ENCODE peak calls at places on chromosomes 4 and X, in six cellular contexts. E, D, O, S, T and U are unnamed samples. For H3K4me1, the result is how much of the 10 kb centered on the place peaks cover.

GRCh38 chrX:134469481-134469880 is 9.5 kb downstream of the HPRT1 start:
- DNase-seq in D (no peak), E (no peak), S (no peak), O (no peak), T (no peak), U (no peak)

GRCh38 chr4:135670548-135670947 is 1469.0 kb upstream of the PABPC4L start:
- DNase-seq in D (no peak), T (no peak), E (no peak), S (no peak), O (no peak), U (no peak)

GRCh38 chr4:40058121-40058520 is 1.5 kb downstream of the N4BP2 start:
- DNase-seq in T (no peak), O (no peak), S (no peak), E (no peak), D (peak), U (no peak)

GRCh38 chrX:108537005-108537404 is 97.4 kb downstream of the COL4A5 start:
- DNase-seq in O (peak), T (peak), E (no peak), D (peak), S (no peak), U (no peak)

GRCh38 chr4:168832746-168833575 is 177.1 kb downstream of the CBR4 start:
- DNase-seq in D (peak), S (peak), O (peak), E (peak), T (no peak), U (peak)

GRCh38 chr4:101806914-101807313 is 16.4 kb downstream of the BANK1 start:
- DNase-seq in D (no peak), T (no peak), S (no peak), E (no peak), O (no peak), U (no peak)

GRCh38 chr4:183171484-183172267 is 72.6 kb downstream of the WWC2 start:
- DNase-seq in O (no peak), D (no peak), S (no peak), E (no peak), T (no peak), U (no peak)

GRCh38 chrX:110836982-110837381 is 41.4 kb upstream of the CHRDL1 start:
- DNase-seq in S (no peak), E (no peak), D (peak), O (no peak), T (no peak), U (no peak)

GRCh38 chr4:113810906-113811305 is 49.4 kb upstream of the CAMK2D start:
- DNase-seq in S (no peak), T (no peak), O (peak), D (no peak), E (no peak), U (no peak)

GRCh38 chr4:87896020-87896621 is 63.4 kb downstream of the MEPE start:
- DNase-seq in D (peak), S (no peak), E (no peak), O (peak), T (no peak), U (peak)

GRCh38 chr4:100495074-100495473 is 22.7 kb downstream of the EMCN start:
- DNase-seq in O (no peak), S (no peak), D (no peak), T (no peak), E (no peak), U (no peak)

GRCh38 chr4:173685761-173686260 is 155.8 kb upstream of the HAND2 start:
- DNase-seq in E (no peak), D (no peak), S (no peak), O (no peak), T (no peak), U (no peak)

GRCh38 chr4:123350191-123350544 is 46.4 kb upstream of the SPRY1 start:
- DNase-seq in S (no peak), T (no peak), D (peak), O (no peak), E (no peak), U (no peak)

GRCh38 chrX:154458116-154458953 is at the start of gene PLXNA3:
- DNase-seq in D (peak), T (peak), S (no peak), O (no peak), E (no peak), U (peak)

GRCh38 chrX:101051549-101052302 is at the start of gene TRMT2B:
- DNase-seq in D (peak), S (peak), T (peak), E (peak), O (peak), U (peak)

GRCh38 chr4:169249214-169249973 is 21.4 kb downstream of the SH3RF1 start:
- DNase-seq in O (no peak), D (no peak), E (no peak), S (no peak), T (no peak), U (no peak)

GRCh38 chrX:69229436-69229835 is 64.2 kb upstream of the PJA1 start:
- DNase-seq in T (no peak), S (no peak), O (no peak), E (no peak), D (no peak), U (no peak)

GRCh38 chr4:119729815-119730643 is 101.4 kb upstream of the PDE5A start:
- DNase-seq in S (no peak), D (no peak), E (no peak), O (peak), T (no peak), U (peak)

GRCh38 chrX:34734383-34734782 is 77.3 kb upstream of the TMEM47 start:
- DNase-seq in S (no peak), O (peak), E (no peak), D (no peak), T (no peak), U (no peak)

GRCh38 chr4:173181769-173182374 is 13.3 kb downstream of the GALNT7 start:
- DNase-seq in T (no peak), D (no peak), E (no peak), S (no peak), O (peak), U (no peak)

GRCh38 chrX:150792949-150793527 is 99.8 kb downstream of the MTMR1 start:
- DNase-seq in S (no peak), T (no peak), D (no peak), O (no peak), E (no peak), U (no peak)

GRCh38 chr4:155881555-155881954 is 15.5 kb upstream of the ASIC5 start:
- DNase-seq in E (no peak), S (no peak), O (no peak), D (no peak), T (peak), U (no peak)

GRCh38 chr4:124060261-124060918 is 652.1 kb downstream of the ANKRD50 start:
- DNase-seq in D (peak), S (peak), O (peak), T (peak), E (no peak), U (peak)

GRCh38 chr4:65669008-65669971 is 999 bp downstream of the EPHA5 start:
- DNase-seq in O (no peak), T (no peak), D (peak), E (peak), S (peak), U (peak)

GRCh38 chrX:34770511-34770910 is 113.4 kb upstream of the TMEM47 start:
- DNase-seq in D (no peak), T (no peak), S (no peak), O (no peak), E (no peak), U (no peak)

GRCh38 chr4:151874328-151874727 is 113.5 kb upstream of the GATB start:
- DNase-seq in O (no peak), D (peak), S (no peak), E (no peak), T (no peak), U (no peak)

GRCh38 chr4:6806924-6807676 is 24.6 kb downstream of the KIAA0232 start:
- DNase-seq in E (no peak), D (no peak), T (no peak), O (peak), S (no peak), U (no peak)

GRCh38 chrX:94178145-94178790 is 504.3 kb downstream of the FAM133A start:
- DNase-seq in E (no peak), T (no peak), S (no peak), O (no peak), D (no peak), U (no peak)

GRCh38 chr4:137532869-137533236 is 559 bp upstream of the PCDH18 start:
- DNase-seq in T (peak), O (peak), E (no peak), S (no peak), D (peak), U (no peak)

GRCh38 chr4:89906787-89907521 is 12.3 kb downstream of the MMRN1 start:
- DNase-seq in E (no peak), T (no peak), O (no peak), D (no peak), S (no peak), U (no peak)

GRCh38 chrX:150199181-150199580 is 163.9 kb upstream of the MAMLD1 start:
- DNase-seq in O (no peak), T (no peak), S (no peak), E (no peak), D (no peak), U (no peak)

GRCh38 chr4:74412225-74412624 is 32.7 kb upstream of the AREG start:
- DNase-seq in T (no peak), E (no peak), O (no peak), S (no peak), D (no peak), U (no peak)

GRCh38 chrX:25010784-25011588 is 4.8 kb downstream of the ARX start:
- DNase-seq in E (peak), O (no peak), T (no peak), S (no peak), D (no peak), U (no peak)

GRCh38 chrX:11064851-11065600 is 46.1 kb upstream of the HCCS start:
- DNase-seq in O (peak), D (no peak), E (no peak), S (no peak), T (no peak), U (no peak)

GRCh38 chrX:48892896-48893295 is 4.7 kb downstream of the TIMM17B start:
- DNase-seq in S (no peak), E (no peak), D (no peak), T (no peak), O (no peak), U (peak)
- H3K27ac ChIP-seq in S (no peak), E (no peak), D (no peak), T (no peak), O (no peak), U (no peak)

DNA sequence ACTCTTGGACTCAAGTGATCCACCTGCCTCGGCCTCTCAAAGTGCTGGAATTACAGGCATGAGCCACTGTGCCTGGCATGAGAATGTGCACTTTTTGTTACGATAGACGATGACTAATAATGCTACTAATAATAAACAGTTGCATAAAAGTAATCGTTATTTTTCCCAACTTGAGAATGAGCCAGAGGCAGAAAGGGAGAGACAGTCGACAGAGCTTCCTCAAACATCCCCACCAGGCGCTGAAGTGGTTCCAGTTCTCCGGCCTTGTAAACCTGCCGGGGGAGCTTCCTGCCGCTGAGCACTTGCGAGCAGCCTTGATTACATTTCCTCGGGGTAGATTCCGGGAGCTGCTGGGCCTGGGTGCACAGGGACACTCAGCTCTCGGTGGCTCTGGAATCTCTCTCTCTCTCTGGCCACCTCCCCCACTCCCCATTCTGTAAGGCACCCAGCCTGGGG is 8.9 kb upstream of the HTRA3 start:
- DNase-seq in D (peak), E (peak), O (peak), S (peak), T (no peak), U (no peak)
- H3K4me1 ChIP-seq in D (under half), E (under half), O (under half), S (under half), T (under half), U (under half)

GRCh38 chr4:158161561-158162354 is 11.1 kb downstream of the GASK1B start:
- DNase-seq in D (no peak), S (peak), O (peak), E (no peak), T (no peak), U (peak)

GRCh38 chr4:158162637-158163036 is 10.2 kb downstream of the GASK1B start:
- DNase-seq in E (no peak), T (no peak), O (no peak), D (no peak), S (no peak), U (no peak)

GRCh38 chr4:158164849-158165248 is 8.0 kb downstream of the GASK1B start:
- DNase-seq in S (no peak), D (no peak), O (no peak), E (no peak), T (no peak), U (no peak)

GRCh38 chr4:158166701-158167100 is 6.1 kb downstream of the GASK1B start:
- DNase-seq in S (no peak), E (no peak), O (no peak), D (no peak), T (no peak), U (no peak)

DNA sequence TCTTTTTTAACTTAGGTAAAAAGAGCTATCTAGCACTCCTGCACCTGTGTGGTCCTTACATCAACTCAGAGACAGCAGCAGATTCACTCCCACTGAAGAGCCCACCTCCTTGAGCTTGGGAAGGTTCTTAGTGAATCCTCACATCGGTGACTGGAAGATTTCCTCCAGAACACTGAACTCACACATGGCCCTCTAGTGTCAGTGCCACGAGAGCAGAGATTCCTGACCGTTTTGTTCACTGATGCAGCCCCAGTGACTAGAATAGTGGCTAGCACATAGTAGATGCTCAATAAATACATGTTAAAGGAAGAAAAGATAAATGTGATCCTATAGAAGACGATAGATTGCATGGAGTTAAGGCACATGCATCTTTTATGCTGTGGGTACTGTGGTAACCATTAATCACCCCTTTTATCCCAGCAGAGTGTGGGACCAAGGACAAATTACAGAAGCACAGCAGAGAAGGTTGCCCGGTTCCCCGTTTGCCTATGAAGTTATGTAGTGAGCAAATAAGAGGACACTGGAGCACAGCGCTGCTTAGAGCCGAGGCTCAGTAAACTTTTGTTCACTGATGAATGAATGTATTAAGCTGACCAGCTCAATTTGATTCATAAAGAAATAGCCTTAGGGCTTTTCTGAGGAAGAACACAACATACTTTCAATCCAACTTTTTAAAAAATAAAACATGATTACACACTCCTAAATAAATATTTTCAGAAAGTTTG is 8.7 kb downstream of the GASK1B start:
- DNase-seq in D (no peak), E (no peak), S (no peak), T (no peak), O (no peak), U (no peak)
- H3K4me3 ChIP-seq in D (no peak), E (peak), S (no peak), T (no peak), O (no peak), U (peak)

DNA sequence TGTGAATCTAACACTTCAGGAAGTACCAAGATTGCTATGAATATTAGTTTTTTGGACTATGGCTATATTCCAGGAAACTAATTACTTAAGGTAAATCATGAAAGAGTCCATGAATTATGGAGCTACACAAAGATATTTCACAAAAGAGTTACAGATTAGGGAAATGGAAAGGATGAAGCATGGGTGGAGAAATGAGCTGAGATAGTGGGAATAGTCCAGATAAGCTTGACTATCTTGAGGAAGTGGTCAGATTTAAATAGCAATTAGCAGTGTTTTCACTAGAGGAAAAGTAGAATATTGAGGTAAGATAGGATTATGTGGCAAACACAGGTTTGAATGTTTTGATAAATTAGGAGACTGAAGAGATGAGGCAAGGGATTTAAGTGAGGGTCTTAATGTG is 42.1 kb upstream of the C1GALT1C1 start:
- DNase-seq in T (no peak), E (no peak), O (no peak), D (no peak), S (no peak), U (no peak)
- H3K27ac ChIP-seq in T (no peak), E (no peak), O (no peak), D (no peak), S (no peak), U (no peak)